ENCODE peak calls at places on chromosomes 11 and 22, in five cellular contexts. V is Calu3, U is psoas muscle, S is pulmonary artery endothelial cell, J is brain pericyte. Y is an unnamed sample.

GRCh38 chr22:50584106-50585096 is 1.8 kb upstream of the CHKB start:
- DNase-seq in V (no peak), U (no peak), S (no peak), J (no peak), Y (no peak)

GRCh38 chr11:69936750-69937149 is 117.5 kb upstream of the FGF3 start:
- DNase-seq in V (no peak), U (no peak), S (no peak), J (no peak), Y (no peak)

GRCh38 chr22:31683181-31684105 is 21.4 kb upstream of the PISD start:
- DNase-seq in V (no peak), U (peak), S (no peak), J (no peak), Y (no peak)

GRCh38 chr11:80495116-80495515 is 1054.3 kb upstream of the TENM4 start:
- DNase-seq in V (no peak), U (no peak), S (no peak), J (no peak), Y (no peak)

GRCh38 chr11:1515082-1516060 is 28.8 kb upstream of the MOB2 start:
- DNase-seq in V (peak), U (peak), S (no peak), J (no peak), Y (peak)

GRCh38 chr11:73176145-73176891 is 34.2 kb upstream of the FCHSD2 start:
- DNase-seq in V (no peak), U (peak), S (no peak), J (no peak), Y (no peak)

GRCh38 chr11:20162824-20163777 is 2.8 kb upstream of the DBX1 start:
- DNase-seq in V (peak), U (no peak), S (no peak), J (no peak), Y (no peak)

GRCh38 chr11:123509737-123510578 is 79.9 kb downstream of the GRAMD1B start:
- DNase-seq in V (no peak), U (no peak), S (peak), J (peak), Y (no peak)

GRCh38 chr22:25146311-25146710 is 53.3 kb upstream of the CRYBB3 start:
- DNase-seq in V (no peak), U (no peak), S (peak), J (no peak), Y (no peak)

GRCh38 chr11:70404244-70404643 is 5.9 kb downstream of the CTTN start:
- DNase-seq in V (no peak), U (no peak), S (no peak), J (no peak), Y (no peak)

GRCh38 chr11:94588366-94588952 is 21.3 kb downstream of the PIWIL4 start:
- DNase-seq in V (peak), U (no peak), S (no peak), J (no peak), Y (no peak)

GRCh38 chr22:35835998-35836691 is 118.5 kb downstream of the APOL5 start:
- DNase-seq in V (peak), U (no peak), S (peak), J (no peak), Y (no peak)

GRCh38 chr11:72370201-72370600 is 64.1 kb downstream of the CLPB start:
- DNase-seq in V (no peak), U (no peak), S (no peak), J (no peak), Y (no peak)

GRCh38 chr11:115961168-115962003 is 457.2 kb upstream of the CADM1 start:
- DNase-seq in V (no peak), U (no peak), S (no peak), J (no peak), Y (no peak)

GRCh38 chr22:25402160-25402500 is 162.3 kb upstream of the GRK3 start:
- DNase-seq in V (no peak), U (no peak), S (no peak), J (no peak), Y (no peak)

GRCh38 chr22:42644422-42645340 is 4.3 kb upstream of the ATP5MGL start:
- DNase-seq in V (no peak), U (peak), S (peak), J (no peak), Y (no peak)

GRCh38 chr11:67642148-67642475 is 2.5 kb upstream of the TBX10 start:
- DNase-seq in V (no peak), U (no peak), S (no peak), J (no peak), Y (no peak)

GRCh38 chr22:23575601-23576000 is 4.5 kb downstream of the IGLL1 start:
- DNase-seq in V (no peak), U (peak), S (no peak), J (no peak), Y (no peak)

GRCh38 chr11:9274499-9275228 is 9.5 kb upstream of the DENND5A start:
- DNase-seq in V (no peak), U (no peak), S (no peak), J (no peak), Y (no peak)

GRCh38 chr11:12449961-12450715 is 72.8 kb downstream of the PARVA start:
- DNase-seq in V (no peak), U (no peak), S (no peak), J (no peak), Y (no peak)

GRCh38 chr11:1285876-1286275 is 23.6 kb downstream of the TOLLIP start:
- DNase-seq in V (no peak), U (peak), S (no peak), J (no peak), Y (no peak)

GRCh38 chr11:2789331-2789730 is 89.5 kb upstream of the KCNQ1OT1 start:
- DNase-seq in V (no peak), U (peak), S (no peak), J (no peak), Y (no peak)

GRCh38 chr11:74783241-74783871 is 34.7 kb downstream of the RNF169 start:
- DNase-seq in V (peak), U (no peak), S (peak), J (no peak), Y (no peak)

GRCh38 chr11:17019231-17019630 is 5.0 kb upstream of the PLEKHA7 start:
- DNase-seq in V (no peak), U (no peak), S (no peak), J (no peak), Y (no peak)

GRCh38 chr11:6900327-6900999 is 8.2 kb upstream of the OR2D2 start:
- DNase-seq in V (no peak), U (no peak), S (no peak), J (no peak), Y (no peak)

GRCh38 chr11:121237686-121238658 is 54.6 kb upstream of the SC5D start:
- DNase-seq in V (no peak), U (no peak), S (peak), J (no peak), Y (no peak)

GRCh38 chr11:104668797-104669463 is 229.3 kb downstream of the CASP12 start:
- DNase-seq in V (no peak), U (no peak), S (peak), J (peak), Y (no peak)

GRCh38 chr11:13150487-13150886 is 127.1 kb upstream of the BMAL1 start:
- DNase-seq in V (no peak), U (no peak), S (no peak), J (no peak), Y (no peak)

GRCh38 chr11:6378695-6378989 is 11.6 kb upstream of the SMPD1 start:
- DNase-seq in V (no peak), U (no peak), S (no peak), J (no peak), Y (no peak)

GRCh38 chr11:107856981-107857517 is 1.5 kb downstream of the SLC35F2 start:
- DNase-seq in V (peak), U (no peak), S (no peak), J (no peak), Y (peak)

GRCh38 chr22:20441631-20442484 is 4.2 kb upstream of the SCARF2 start:
- DNase-seq in V (no peak), U (peak), S (no peak), J (no peak), Y (peak)

GRCh38 chr11:107566569-107566968 is 1.0 kb upstream of the ALKBH8 start:
- DNase-seq in V (no peak), U (no peak), S (no peak), J (no peak), Y (no peak)

GRCh38 chr11:24386551-24387404 is 110.1 kb upstream of the LUZP2 start:
- DNase-seq in V (peak), U (no peak), S (no peak), J (peak), Y (no peak)

GRCh38 chr11:78310500-78310909 is 107.1 kb downstream of the GAB2 start:
- DNase-seq in V (no peak), U (peak), S (no peak), J (no peak), Y (peak)

Y was measured in Peyer's patch.